ENCODE peak calls at places on chromosomes 5 and 9, in seven cellular contexts. One of them, this sample, is unnamed.

GRCh38 chr5:160485364-160486010 is 63.8 kb downstream of the PTTG1 start:
- DNase-seq in AG04450: no peak
- DNase-seq in GM12865: no peak
- DNase-seq in HFFc6: no peak
- DNase-seq in MM.1S: no peak
- DNase-seq in transverse colon: no peak
- DNase-seq in RWPE2: no peak
- DNase-seq in this sample: no peak

GRCh38 chr9:127918201-127919107 is 1.6 kb upstream of the ST6GALNAC4 start:
- DNase-seq in AG04450: no peak
- DNase-seq in GM12865: peak
- DNase-seq in HFFc6: no peak
- DNase-seq in MM.1S: no peak
- DNase-seq in transverse colon: peak
- DNase-seq in RWPE2: no peak
- DNase-seq in this sample: no peak

GRCh38 chr5:5432020-5432707 is 9.7 kb downstream of the ICE1 start:
- DNase-seq in AG04450: no peak
- DNase-seq in GM12865: no peak
- DNase-seq in HFFc6: peak
- DNase-seq in MM.1S: no peak
- DNase-seq in transverse colon: no peak
- DNase-seq in RWPE2: no peak
- DNase-seq in this sample: no peak

GRCh38 chr9:115213777-115214428 is 95.9 kb upstream of the TNC start:
- DNase-seq in AG04450: peak
- DNase-seq in GM12865: no peak
- DNase-seq in HFFc6: peak
- DNase-seq in MM.1S: no peak
- DNase-seq in transverse colon: no peak
- DNase-seq in RWPE2: no peak
- DNase-seq in this sample: no peak

GRCh38 chr5:124630767-124631704 is 115.4 kb downstream of the ZNF608 start:
- DNase-seq in AG04450: no peak
- DNase-seq in GM12865: peak
- DNase-seq in HFFc6: peak
- DNase-seq in MM.1S: peak
- DNase-seq in transverse colon: no peak
- DNase-seq in RWPE2: no peak
- DNase-seq in this sample: no peak

GRCh38 chr9:114487607-114488300 is 17.5 kb downstream of the WHRN start:
- DNase-seq in AG04450: peak
- DNase-seq in GM12865: peak
- DNase-seq in HFFc6: peak
- DNase-seq in MM.1S: peak
- DNase-seq in transverse colon: peak
- DNase-seq in RWPE2: no peak
- DNase-seq in this sample: peak

GRCh38 chr5:57441557-57441956 is 41.1 kb downstream of the ACTBL2 start:
- DNase-seq in AG04450: peak
- DNase-seq in GM12865: no peak
- DNase-seq in HFFc6: peak
- DNase-seq in MM.1S: no peak
- DNase-seq in transverse colon: no peak
- DNase-seq in RWPE2: peak
- DNase-seq in this sample: peak

GRCh38 chr5:102762095-102762534 is 7.0 kb downstream of the PAM start:
- DNase-seq in AG04450: no peak
- DNase-seq in GM12865: peak
- DNase-seq in HFFc6: peak
- DNase-seq in MM.1S: peak
- DNase-seq in transverse colon: no peak
- DNase-seq in RWPE2: no peak
- DNase-seq in this sample: no peak

GRCh38 chr5:124701873-124702272 is 44.6 kb downstream of the ZNF608 start:
- DNase-seq in AG04450: no peak
- DNase-seq in GM12865: peak
- DNase-seq in HFFc6: no peak
- DNase-seq in MM.1S: no peak
- DNase-seq in transverse colon: no peak
- DNase-seq in RWPE2: no peak
- DNase-seq in this sample: no peak

GRCh38 chr9:117164512-117164911 is 250.3 kb downstream of the ASTN2 start:
- DNase-seq in AG04450: no peak
- DNase-seq in GM12865: no peak
- DNase-seq in HFFc6: no peak
- DNase-seq in MM.1S: no peak
- DNase-seq in transverse colon: no peak
- DNase-seq in RWPE2: no peak
- DNase-seq in this sample: no peak

GRCh38 chr9:101639785-101640437 is 45.1 kb upstream of the PPP3R2 start:
- DNase-seq in AG04450: no peak
- DNase-seq in GM12865: no peak
- DNase-seq in HFFc6: no peak
- DNase-seq in MM.1S: no peak
- DNase-seq in transverse colon: no peak
- DNase-seq in RWPE2: no peak
- DNase-seq in this sample: no peak

GRCh38 chr9:98345011-98345410 is 89.6 kb upstream of the TBC1D2 start:
- DNase-seq in AG04450: no peak
- DNase-seq in GM12865: no peak
- DNase-seq in HFFc6: no peak
- DNase-seq in MM.1S: no peak
- DNase-seq in transverse colon: no peak
- DNase-seq in RWPE2: no peak
- DNase-seq in this sample: no peak

GRCh38 chr9:87040410-87041009 is 93.2 kb upstream of the GAS1 start:
- DNase-seq in AG04450: no peak
- DNase-seq in GM12865: no peak
- DNase-seq in HFFc6: no peak
- DNase-seq in MM.1S: no peak
- DNase-seq in transverse colon: no peak
- DNase-seq in RWPE2: no peak
- DNase-seq in this sample: no peak

GRCh38 chr5:102961671-102962070 is 158.3 kb downstream of the GIN1 start:
- DNase-seq in AG04450: no peak
- DNase-seq in GM12865: no peak
- DNase-seq in HFFc6: no peak
- DNase-seq in MM.1S: no peak
- DNase-seq in transverse colon: no peak
- DNase-seq in RWPE2: no peak
- DNase-seq in this sample: no peak

GRCh38 chr5:134825212-134825611 is 20.6 kb upstream of the C5orf24 start:
- DNase-seq in AG04450: no peak
- DNase-seq in GM12865: peak
- DNase-seq in HFFc6: no peak
- DNase-seq in MM.1S: no peak
- DNase-seq in transverse colon: no peak
- DNase-seq in RWPE2: no peak
- DNase-seq in this sample: no peak

GRCh38 chr5:43482490-43483064 is 1.1 kb downstream of the TMEM267 start:
- DNase-seq in AG04450: no peak
- DNase-seq in GM12865: no peak
- DNase-seq in HFFc6: peak
- DNase-seq in MM.1S: no peak
- DNase-seq in transverse colon: no peak
- DNase-seq in RWPE2: no peak
- DNase-seq in this sample: peak

GRCh38 chr5:108672639-108673038 is 75.1 kb upstream of the FER start:
- DNase-seq in AG04450: no peak
- DNase-seq in GM12865: no peak
- DNase-seq in HFFc6: no peak
- DNase-seq in MM.1S: no peak
- DNase-seq in transverse colon: no peak
- DNase-seq in RWPE2: no peak
- DNase-seq in this sample: no peak

GRCh38 chr9:121670447-121670846 is 19.0 kb downstream of the DAB2IP start:
- DNase-seq in AG04450: peak
- DNase-seq in GM12865: no peak
- DNase-seq in HFFc6: no peak
- DNase-seq in MM.1S: no peak
- DNase-seq in transverse colon: no peak
- DNase-seq in RWPE2: no peak
- DNase-seq in this sample: peak

GRCh38 chr9:73951147-73951546 is 546.0 kb upstream of the RORB start:
- DNase-seq in AG04450: no peak
- DNase-seq in GM12865: no peak
- DNase-seq in HFFc6: no peak
- DNase-seq in MM.1S: peak
- DNase-seq in transverse colon: no peak
- DNase-seq in RWPE2: no peak
- DNase-seq in this sample: no peak

GRCh38 chr9:16425572-16425971 is 444.9 kb downstream of the BNC2 start:
- DNase-seq in AG04450: no peak
- DNase-seq in GM12865: no peak
- DNase-seq in HFFc6: peak
- DNase-seq in MM.1S: no peak
- DNase-seq in transverse colon: no peak
- DNase-seq in RWPE2: no peak
- DNase-seq in this sample: no peak

GRCh38 chr5:122259995-122260394 is 52.0 kb upstream of the SNCAIP start:
- DNase-seq in AG04450: peak
- DNase-seq in GM12865: no peak
- DNase-seq in HFFc6: peak
- DNase-seq in MM.1S: no peak
- DNase-seq in transverse colon: no peak
- DNase-seq in RWPE2: no peak
- DNase-seq in this sample: peak

GRCh38 chr9:120387257-120387999 is 192.5 kb downstream of the CDK5RAP2 start:
- DNase-seq in AG04450: no peak
- DNase-seq in GM12865: no peak
- DNase-seq in HFFc6: no peak
- DNase-seq in MM.1S: no peak
- DNase-seq in transverse colon: no peak
- DNase-seq in RWPE2: peak
- DNase-seq in this sample: no peak

GRCh38 chr5:65760504-65761275 is 38.7 kb downstream of the NLN start:
- DNase-seq in AG04450: no peak
- DNase-seq in GM12865: peak
- DNase-seq in HFFc6: peak
- DNase-seq in MM.1S: peak
- DNase-seq in transverse colon: peak
- DNase-seq in RWPE2: no peak
- DNase-seq in this sample: no peak
- TF ChIP-seq CTCF in AG04450: peak
- TF ChIP-seq CTCF in GM12865: peak
- TF ChIP-seq CTCF in HFFc6: peak
- TF ChIP-seq CTCF in MM.1S: peak
- TF ChIP-seq CTCF in transverse colon: no peak
- TF ChIP-seq CTCF in RWPE2: peak
- TF ChIP-seq CTCF in this sample: peak

GRCh38 chr9:130732131-130732530 is 38.6 kb downstream of the EXOSC2 start:
- DNase-seq in AG04450: no peak
- DNase-seq in GM12865: no peak
- DNase-seq in HFFc6: no peak
- DNase-seq in MM.1S: no peak
- DNase-seq in transverse colon: no peak
- DNase-seq in RWPE2: no peak
- DNase-seq in this sample: no peak
- TF ChIP-seq CTCF in AG04450: peak
- TF ChIP-seq CTCF in GM12865: no peak
- TF ChIP-seq CTCF in HFFc6: peak
- TF ChIP-seq CTCF in MM.1S: no peak
- TF ChIP-seq CTCF in transverse colon: no peak
- TF ChIP-seq CTCF in RWPE2: peak
- TF ChIP-seq CTCF in this sample: peak

GRCh38 chr5:6478793-6479192 is 30.1 kb downstream of the UBE2QL1 start:
- DNase-seq in AG04450: no peak
- DNase-seq in GM12865: no peak
- DNase-seq in HFFc6: no peak
- DNase-seq in MM.1S: no peak
- DNase-seq in transverse colon: no peak
- DNase-seq in RWPE2: no peak
- DNase-seq in this sample: no peak

GRCh38 chr5:6483880-6484382 is 35.3 kb downstream of the UBE2QL1 start:
- DNase-seq in AG04450: no peak
- DNase-seq in GM12865: peak
- DNase-seq in HFFc6: no peak
- DNase-seq in MM.1S: peak
- DNase-seq in transverse colon: peak
- DNase-seq in RWPE2: no peak
- DNase-seq in this sample: no peak

GRCh38 chr5:6484446-6484845 is 35.8 kb downstream of the UBE2QL1 start:
- DNase-seq in AG04450: no peak
- DNase-seq in GM12865: peak
- DNase-seq in HFFc6: no peak
- DNase-seq in MM.1S: peak
- DNase-seq in transverse colon: no peak
- DNase-seq in RWPE2: no peak
- DNase-seq in this sample: no peak

GRCh38 chr5:6482735-6483134 is 34.1 kb downstream of the UBE2QL1 start:
- DNase-seq in AG04450: no peak
- DNase-seq in GM12865: no peak
- DNase-seq in HFFc6: no peak
- DNase-seq in MM.1S: no peak
- DNase-seq in transverse colon: no peak
- DNase-seq in RWPE2: no peak
- DNase-seq in this sample: no peak

DNA sequence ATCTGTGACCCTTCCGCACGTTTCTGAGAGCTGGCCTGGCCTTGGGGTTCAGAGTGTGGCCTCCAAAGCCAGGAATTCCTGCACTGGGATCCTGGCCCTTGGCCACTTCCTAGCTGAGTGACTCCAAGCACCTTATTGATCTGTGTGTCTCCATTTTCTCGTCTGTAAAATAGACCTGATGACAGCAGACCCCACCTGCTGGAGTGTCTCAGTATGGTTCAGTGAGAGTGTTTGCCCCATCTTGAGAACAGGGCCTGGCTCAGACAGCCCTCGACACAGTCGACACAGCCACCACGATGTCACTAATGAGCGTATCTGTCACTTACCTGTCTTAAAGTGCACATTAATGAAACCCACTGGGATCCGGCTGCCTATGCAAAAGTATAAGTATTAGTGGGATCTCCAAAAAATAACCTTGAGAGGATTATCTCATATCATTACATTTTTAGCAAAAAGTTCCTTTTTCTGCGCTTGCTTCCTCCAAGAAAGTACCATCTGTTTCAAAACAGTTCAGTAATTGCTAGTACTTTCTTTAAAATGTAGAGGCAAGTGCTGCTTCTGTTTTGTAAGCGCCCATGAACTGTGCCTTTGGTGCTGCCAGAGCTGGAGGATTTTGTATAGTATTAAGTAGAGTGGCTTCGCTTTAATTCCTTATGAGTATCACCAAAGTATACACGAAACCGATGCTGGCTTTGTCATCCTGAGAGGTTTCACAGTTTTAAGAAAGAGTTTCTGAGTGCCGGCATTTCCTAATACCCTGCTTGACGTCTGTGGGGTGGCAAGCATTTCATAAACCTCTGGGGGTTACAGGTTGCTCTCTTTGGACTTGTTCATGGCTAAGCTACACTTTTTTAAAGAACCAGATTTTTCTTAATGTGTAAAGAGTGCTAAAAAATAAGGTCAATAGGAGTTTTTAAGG is 31.7 kb downstream of the UBE2QL1 start:
- DNase-seq in AG04450: no peak
- DNase-seq in GM12865: peak
- DNase-seq in HFFc6: no peak
- DNase-seq in MM.1S: peak
- DNase-seq in transverse colon: no peak
- DNase-seq in RWPE2: no peak
- DNase-seq in this sample: no peak
- TF ChIP-seq CTCF in AG04450: no peak
- TF ChIP-seq CTCF in GM12865: no peak
- TF ChIP-seq CTCF in HFFc6: no peak
- TF ChIP-seq CTCF in MM.1S: peak
- TF ChIP-seq CTCF in transverse colon: no peak
- TF ChIP-seq CTCF in RWPE2: peak
- TF ChIP-seq CTCF in this sample: no peak

GRCh38 chr5:149128023-149128875 is 13.0 kb upstream of the ABLIM3 start:
- DNase-seq in AG04450: no peak
- DNase-seq in GM12865: peak
- DNase-seq in HFFc6: no peak
- DNase-seq in MM.1S: peak
- DNase-seq in transverse colon: peak
- DNase-seq in RWPE2: no peak
- DNase-seq in this sample: no peak
- TF ChIP-seq CTCF in AG04450: peak
- TF ChIP-seq CTCF in GM12865: peak
- TF ChIP-seq CTCF in HFFc6: peak
- TF ChIP-seq CTCF in MM.1S: peak
- TF ChIP-seq CTCF in transverse colon: peak
- TF ChIP-seq CTCF in RWPE2: peak
- TF ChIP-seq CTCF in this sample: peak

This sample was measured in AG09319.